ENCODE peak calls at places on chromosomes 12 and 14, in five cellular contexts. H is foreskin fibroblast, E is GM23338, X is AG04450, M is ascending aorta. V is an unnamed sample.

GRCh38 chr12:123660328-123660727 is 10.6 kb upstream of the TCTN2 start:
- DNase-seq in X (peak; percentile 34), M (no peak), H (peak; percentile 92), E (no peak), V (peak; percentile 11)

GRCh38 chr12:54560374-54560858 is 11.0 kb downstream of the PDE1B start:
- DNase-seq in H (peak; percentile 68), X (no peak), M (peak; percentile 91), E (peak; percentile 97), V (peak; percentile 28)

GRCh38 chr12:103373088-103373523 is 122.7 kb downstream of the C12orf42 start:
- DNase-seq in H (no peak), X (no peak), M (no peak), E (no peak), V (no peak)

GRCh38 chr12:9760699-9761406 is at the start of gene CD69:
- DNase-seq in X (no peak), H (no peak), M (no peak), E (no peak), V (no peak)

GRCh38 chr12:118377005-118377890 is 893 bp downstream of the SUDS3 start:
- DNase-seq in X (no peak), H (no peak), M (no peak), E (peak; percentile 15), V (no peak)

GRCh38 chr12:31444801-31445200 is 118.9 kb upstream of the SINHCAF start:
- DNase-seq in M (no peak), X (no peak), H (no peak), E (peak; percentile 57), V (no peak)

GRCh38 chr12:109385339-109386078 is 37.8 kb downstream of the MYO1H start:
- DNase-seq in E (peak; percentile 56), H (peak; percentile 78), M (no peak), X (peak; percentile 3), V (peak; percentile 26)

GRCh38 chr12:122908915-122909314 is 13.0 kb upstream of the VPS37B start:
- DNase-seq in M (no peak), H (no peak), E (no peak), X (no peak), V (no peak)

GRCh38 chr12:124082012-124082411 is 109.0 kb downstream of the ZNF664 start:
- DNase-seq in M (no peak), E (no peak), H (no peak), X (no peak), V (no peak)

GRCh38 chr12:53659011-53659551 is 16.8 kb downstream of the ATP5MC2 start:
- DNase-seq in X (peak; percentile 43), E (peak; percentile 49), H (peak; percentile 89), M (no peak), V (peak; percentile 88)

GRCh38 chr12:107319536-107320030 is 226.2 kb upstream of the CRY1 start:
- DNase-seq in E (no peak), X (no peak), H (no peak), M (no peak), V (no peak)

GRCh38 chr14:20417250-20418186 is 4.2 kb upstream of the TEP1 start:
- DNase-seq in H (no peak), M (no peak), E (no peak), X (no peak), V (no peak)

GRCh38 chr12:120249875-120250795 is 15.4 kb downstream of the PXN start:
- DNase-seq in H (no peak), X (no peak), M (no peak), E (no peak), V (no peak)

GRCh38 chr14:54147285-54147684 is 190.7 kb upstream of the BMP4 start:
- DNase-seq in M (no peak), H (peak; percentile 37), X (no peak), E (no peak), V (no peak)

GRCh38 chr12:107461222-107461980 is 224.2 kb upstream of the PWP1 start:
- DNase-seq in X (peak; percentile 42), E (no peak), M (no peak), H (peak; percentile 80), V (peak; percentile 86)

GRCh38 chr12:110266980-110267620 is 13.9 kb upstream of the ATP2A2 start:
- DNase-seq in X (no peak), H (peak; percentile 91), E (no peak), M (no peak), V (peak; percentile 68)

GRCh38 chr12:45989857-45990467 is 412 bp downstream of the SCAF11 start:
- DNase-seq in E (peak; percentile 50), H (peak; percentile 71), X (no peak), M (no peak), V (no peak)

GRCh38 chr12:129102233-129102632 is 249.0 kb downstream of the GLT1D1 start:
- DNase-seq in H (no peak), X (no peak), E (no peak), M (no peak), V (no peak)

GRCh38 chr14:104967414-104968152 is 10.6 kb downstream of the AHNAK2 start:
- DNase-seq in X (no peak), E (peak; percentile 65), M (peak; percentile 55), H (peak; percentile 70), V (no peak)

GRCh38 chr14:102532204-102532658 is 22.7 kb upstream of the ANKRD9 start:
- DNase-seq in E (no peak), H (peak; percentile 37), M (no peak), X (no peak), V (no peak)

GRCh38 chr12:78645956-78646355 is 218.6 kb upstream of the SYT1 start:
- DNase-seq in E (no peak), X (peak; percentile 3), H (peak; percentile 59), M (no peak), V (no peak)

DNA sequence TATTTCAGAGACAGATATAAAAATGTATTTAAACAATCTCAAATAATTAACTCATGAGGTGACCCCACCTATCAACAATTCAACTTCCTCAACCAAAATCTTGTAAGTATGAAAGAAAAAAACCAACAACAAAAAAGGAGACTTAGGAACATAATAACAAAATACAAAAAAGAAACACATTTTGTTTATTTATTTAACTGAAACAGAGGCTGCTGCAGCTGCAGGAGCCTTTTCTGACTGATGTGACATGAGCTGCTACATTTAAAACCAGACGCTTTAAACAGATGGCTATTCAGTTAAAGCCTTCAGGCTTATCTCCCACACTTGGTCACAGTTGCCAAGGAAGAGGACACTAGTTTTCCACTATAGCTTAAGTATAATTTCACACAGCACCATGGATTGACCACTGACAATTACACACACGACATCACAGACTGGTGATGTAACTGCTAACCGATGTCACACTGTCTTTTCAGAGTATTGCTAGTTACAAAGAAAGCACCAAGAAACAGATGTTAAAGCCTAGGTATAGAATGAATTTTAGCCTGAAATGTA is 113.2 kb downstream of the MED13L start:
- DNase-seq in E (no peak), H (no peak), X (no peak), M (no peak), V (no peak)
- H3K4me3 ChIP-seq in E (no peak overlapping the region), H (no peak overlapping the region), X (no peak overlapping the region), M (no peak overlapping the region), V (no peak overlapping the region)

GRCh38 chr14:61369097-61369496 is 47.7 kb downstream of the PRKCH start:
- DNase-seq in E (no peak), M (no peak), X (no peak), H (no peak), V (no peak)
- TF ChIP-seq CTCF in E (no peak), M (no peak), X (no peak), H (no peak), V (no peak)

DNA sequence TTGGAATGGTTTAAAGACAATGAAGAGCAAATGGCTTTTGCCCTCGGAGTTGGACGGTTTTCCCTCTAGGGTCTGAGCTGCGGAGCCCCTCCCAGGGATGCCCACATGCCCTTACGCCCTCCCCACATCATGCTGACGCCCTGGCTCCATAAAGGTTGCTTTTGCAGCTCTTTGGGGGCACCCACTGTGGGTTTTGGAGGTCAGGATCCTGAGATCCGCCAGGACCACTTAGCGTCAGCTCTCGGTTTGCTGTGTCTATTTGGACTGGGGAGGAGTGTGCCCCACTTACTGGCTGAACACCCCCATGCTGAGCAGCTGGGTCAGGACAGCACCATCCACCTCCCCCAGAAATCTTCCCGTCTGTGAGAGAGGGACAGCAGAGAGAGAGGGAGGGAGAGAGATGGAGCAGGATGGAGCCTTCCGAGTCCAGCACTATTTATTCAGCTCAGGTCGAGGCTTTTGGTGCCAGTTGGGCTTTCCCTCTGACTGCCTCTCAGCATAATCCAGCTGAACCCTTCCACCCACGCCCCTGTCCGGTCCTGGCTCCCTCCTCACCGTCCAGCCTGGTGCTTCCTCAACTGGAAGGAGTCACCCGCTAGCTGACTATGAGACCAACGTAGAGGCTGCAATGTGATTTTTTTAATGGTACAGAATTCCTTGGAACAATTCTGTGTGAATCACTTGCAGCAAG is 18.9 kb upstream of the LRTM2 start:
- DNase-seq in E (no peak), X (no peak), M (no peak), H (no peak), V (no peak)
- H3K4me3 ChIP-seq in E (no peak overlapping the region), X (no peak overlapping the region), M (no peak overlapping the region), H (no peak overlapping the region), V (no peak overlapping the region)

DNA sequence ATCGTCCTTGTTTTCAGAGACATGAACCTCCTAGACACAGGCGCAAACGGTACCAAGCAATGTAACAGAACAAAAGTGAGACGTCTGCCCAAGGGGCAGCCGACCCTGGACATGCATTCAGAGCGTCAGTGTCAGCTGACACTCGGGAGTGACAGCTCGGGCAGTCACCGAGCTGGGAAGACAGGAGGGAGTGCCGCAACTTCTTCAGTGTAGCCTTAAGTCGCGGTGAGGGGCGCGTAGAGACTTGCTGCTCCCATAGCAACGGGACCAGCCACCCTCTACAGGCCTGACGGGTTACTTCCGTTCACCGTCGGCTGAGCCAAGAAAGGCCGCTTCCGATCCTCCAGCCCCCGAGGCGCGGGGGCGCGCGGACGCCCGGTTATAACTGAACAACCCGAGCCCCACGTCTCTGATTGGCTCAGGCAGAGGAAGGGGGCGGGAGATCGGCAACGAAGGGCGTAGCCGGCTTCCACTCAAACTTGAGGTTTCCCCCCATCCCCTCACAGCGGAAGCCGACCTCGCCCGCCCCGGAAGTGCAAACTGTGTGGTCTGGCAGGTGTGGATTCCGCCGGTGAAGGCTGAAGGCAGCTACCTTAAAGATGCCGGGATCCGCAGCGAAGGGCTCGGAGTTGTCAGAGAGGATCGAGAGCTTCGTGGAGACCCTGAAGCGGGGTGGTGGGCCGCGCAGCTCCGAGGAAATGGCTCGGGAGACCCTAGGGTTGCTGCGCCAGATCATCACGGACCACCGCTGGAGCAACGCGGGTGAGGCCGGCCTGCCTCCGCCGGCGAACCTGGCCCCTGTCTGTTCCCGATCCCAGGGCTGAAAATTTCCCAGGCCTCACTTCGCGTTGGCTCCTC is at the start of gene EIF2B2:
- DNase-seq in E (peak; percentile 99), X (peak; percentile 85), M (peak; percentile 95), H (peak; percentile 98), V (peak; percentile 86)
- TF ChIP-seq CTCF in E (peak; percentile 19), X (no peak), M (peak; percentile 11), H (no peak), V (no peak)

GRCh38 chr14:96390965-96391292 is 999 bp upstream of the AK7 start:
- DNase-seq in E (no peak), M (no peak), X (no peak), H (no peak), V (no peak)
- H3K4me3 ChIP-seq in E (peak overlapping the region; percentile 92), M (peak overlapping the region; percentile 41), X (peak overlapping the region; percentile 71), H (peak overlapping the region; percentile 63), V (peak overlapping the region; percentile 75)

DNA sequence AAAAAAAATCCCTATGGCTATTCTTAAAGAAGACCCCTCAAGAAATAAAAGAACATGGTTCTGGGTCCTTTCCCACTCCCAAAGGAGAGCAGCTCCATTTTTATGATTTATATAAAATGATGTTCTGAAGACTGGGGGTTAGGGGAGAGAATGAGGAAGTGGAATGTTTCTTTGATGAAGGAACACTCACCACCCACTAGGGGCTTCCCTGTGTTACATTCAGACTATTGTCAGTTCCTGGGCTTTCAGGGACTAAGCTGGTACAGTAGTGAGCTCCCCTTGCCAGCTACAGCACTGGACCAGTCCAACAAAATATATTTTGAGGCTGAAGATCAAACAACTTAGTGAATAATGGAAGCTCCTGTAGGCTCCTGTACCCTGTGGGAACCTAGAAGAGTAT is 98.9 kb downstream of the HMGA2 start:
- DNase-seq in E (no peak), H (no peak), M (no peak), X (no peak), V (no peak)
- TF ChIP-seq CTCF in E (no peak), H (no peak), M (no peak), X (peak; percentile 27), V (no peak)